ENCODE peak calls at places on chromosomes 3 and 15, in six cellular contexts. U is stimulated activated CD4-positive, alpha-beta T cell treated with anti-CD3 and anti-CD28 coated beads, Interleukin-15, amount 100 ng/mL, for 1 hour; B is activated T-cell treated with anti-CD3 and anti-CD28 coated beads, Interleukin-2, amount 50 U/mL, for 72 hours; Q is MM.1S; G is epithelial cell of proximal tubule; S is dorsolateral prefrontal cortex. R is an unnamed sample.

GRCh38 chr3:78665776-78666457 is 1101.9 kb downstream of the ROBO1 start:
- DNase-seq in U (no peak), B (no peak), Q (no peak), G (no peak), S (no peak), R (peak)

GRCh38 chr15:78930577-78931388 is 14.1 kb downstream of the CTSH start:
- DNase-seq in U (no peak), B (no peak), Q (no peak), G (peak), S (no peak), R (peak)

GRCh38 chr3:140365872-140366697 is 311.8 kb upstream of the TRIM42 start:
- DNase-seq in U (no peak), B (no peak), Q (no peak), G (no peak), S (no peak), R (no peak)

GRCh38 chr3:157637866-157638265 is 134.7 kb upstream of the VEPH1 start:
- DNase-seq in U (no peak), B (no peak), Q (no peak), G (no peak), S (no peak), R (no peak)

GRCh38 chr15:100255644-100256043 is 86.1 kb downstream of the ADAMTS17 start:
- DNase-seq in U (no peak), B (no peak), Q (no peak), G (no peak), S (no peak), R (no peak)

GRCh38 chr15:74732846-74733245 is 7.5 kb upstream of the CYP1A1 start:
- DNase-seq in U (no peak), B (no peak), Q (no peak), G (no peak), S (no peak), R (no peak)

GRCh38 chr3:58652624-58653023 is 13.9 kb downstream of the FAM3D start:
- DNase-seq in U (no peak), B (no peak), Q (no peak), G (no peak), S (no peak), R (no peak)

GRCh38 chr3:134722899-134723484 is 72.1 kb upstream of the EPHB1 start:
- DNase-seq in U (no peak), B (no peak), Q (no peak), G (no peak), S (no peak), R (no peak)

GRCh38 chr15:63198315-63198714 is 8.9 kb downstream of the RAB8B start:
- DNase-seq in U (no peak), B (no peak), Q (no peak), G (no peak), S (no peak), R (no peak)

GRCh38 chr3:138188013-138188352 is 882 bp downstream of the ARMC8 start:
- DNase-seq in U (peak), B (no peak), Q (no peak), G (no peak), S (no peak), R (peak)

GRCh38 chr15:100107606-100108225 is 234.1 kb downstream of the ADAMTS17 start:
- DNase-seq in U (no peak), B (no peak), Q (no peak), G (no peak), S (no peak), R (no peak)

GRCh38 chr3:13242364-13242737 is 169.1 kb upstream of the IQSEC1 start:
- DNase-seq in U (no peak), B (no peak), Q (no peak), G (no peak), S (no peak), R (no peak)

GRCh38 chr3:53158700-53159414 is 2.2 kb upstream of the PRKCD start:
- DNase-seq in U (no peak), B (no peak), Q (no peak), G (no peak), S (no peak), R (no peak)

GRCh38 chr3:81299486-81299885 is 462.0 kb downstream of the GBE1 start:
- DNase-seq in U (no peak), B (no peak), Q (no peak), G (no peak), S (no peak), R (no peak)

GRCh38 chr15:58387130-58387529 is 44.7 kb upstream of the LIPC start:
- DNase-seq in U (no peak), B (no peak), Q (no peak), G (peak), S (no peak), R (peak)

GRCh38 chr3:183298708-183299153 is 45.7 kb downstream of the B3GNT5 start:
- DNase-seq in U (no peak), B (no peak), Q (no peak), G (no peak), S (peak), R (peak)

GRCh38 chr3:69744507-69744906 is 5.2 kb downstream of the MITF start:
- DNase-seq in U (no peak), B (no peak), Q (no peak), G (no peak), S (no peak), R (no peak)

GRCh38 chr15:95868450-95868849 is 462.1 kb upstream of the NR2F2 start:
- DNase-seq in U (no peak), B (no peak), Q (no peak), G (no peak), S (no peak), R (no peak)

GRCh38 chr3:58116161-58116955 is 94.4 kb downstream of the DNASE1L3 start:
- DNase-seq in U (peak), B (peak), Q (peak), G (no peak), S (no peak), R (no peak)

GRCh38 chr3:48598323-48599076 is 3.4 kb upstream of the COL7A1 start:
- DNase-seq in U (no peak), B (no peak), Q (no peak), G (no peak), S (no peak), R (peak)

GRCh38 chr3:149393355-149394165 is 16.1 kb upstream of the TM4SF1 start:
- DNase-seq in U (no peak), B (peak), Q (peak), G (no peak), S (no peak), R (peak)

GRCh38 chr3:33942483-33943150 is 144.2 kb downstream of the PDCD6IP start:
- DNase-seq in U (no peak), B (no peak), Q (no peak), G (no peak), S (no peak), R (peak)

GRCh38 chr15:63080638-63081250 is 38.2 kb downstream of the TPM1 start:
- DNase-seq in U (no peak), B (no peak), Q (no peak), G (no peak), S (no peak), R (no peak)

GRCh38 chr15:60829416-60829815 is 350.5 kb upstream of the ICE2 start:
- DNase-seq in U (no peak), B (no peak), Q (no peak), G (no peak), S (no peak), R (no peak)